ENCODE peak calls at places on chromosome 13, in eight cellular contexts. One of them, this sample, is unnamed.

GRCh38 chr13:45362939-45363338 is 22.0 kb upstream of the TPT1 start:
- DNase-seq in stimulated activated CD4-positive, alpha-beta T cell treated with anti-CD3 and anti-CD28 coated beads, Interleukin-12 subunit alpha, Interleukin-12 subunit beta, amount 100 ng/mL, for 4 hours: no peak
- DNase-seq in HS-27A: no peak
- DNase-seq in activated naive CD4-positive, alpha-beta T cell: no peak
- DNase-seq in fibroblast of the aortic adventitia: no peak
- DNase-seq in posterior cingulate gyrus: no peak
- DNase-seq in spleen: no peak
- DNase-seq in OCI-LY7: peak
- DNase-seq in this sample: no peak

GRCh38 chr13:59038824-59039223 is 1124.9 kb downstream of the DIAPH3 start:
- DNase-seq in fibroblast of the aortic adventitia: no peak
- DNase-seq in spleen: no peak
- DNase-seq in stimulated activated CD4-positive, alpha-beta T cell treated with anti-CD3 and anti-CD28 coated beads, Interleukin-12 subunit alpha, Interleukin-12 subunit beta, amount 100 ng/mL, for 4 hours: no peak
- DNase-seq in OCI-LY7: no peak
- DNase-seq in HS-27A: no peak
- DNase-seq in posterior cingulate gyrus: no peak
- DNase-seq in activated naive CD4-positive, alpha-beta T cell: no peak
- DNase-seq in this sample: no peak

GRCh38 chr13:23969672-23970071 is 72.4 kb upstream of the C1QTNF9B start:
- DNase-seq in fibroblast of the aortic adventitia: peak
- DNase-seq in OCI-LY7: no peak
- DNase-seq in stimulated activated CD4-positive, alpha-beta T cell treated with anti-CD3 and anti-CD28 coated beads, Interleukin-12 subunit alpha, Interleukin-12 subunit beta, amount 100 ng/mL, for 4 hours: no peak
- DNase-seq in posterior cingulate gyrus: no peak
- DNase-seq in spleen: no peak
- DNase-seq in HS-27A: no peak
- DNase-seq in activated naive CD4-positive, alpha-beta T cell: no peak
- DNase-seq in this sample: no peak

GRCh38 chr13:83048419-83048818 is 833.9 kb downstream of the SLITRK1 start:
- DNase-seq in HS-27A: no peak
- DNase-seq in posterior cingulate gyrus: no peak
- DNase-seq in activated naive CD4-positive, alpha-beta T cell: no peak
- DNase-seq in fibroblast of the aortic adventitia: peak
- DNase-seq in stimulated activated CD4-positive, alpha-beta T cell treated with anti-CD3 and anti-CD28 coated beads, Interleukin-12 subunit alpha, Interleukin-12 subunit beta, amount 100 ng/mL, for 4 hours: no peak
- DNase-seq in spleen: no peak
- DNase-seq in OCI-LY7: no peak
- DNase-seq in this sample: no peak

GRCh38 chr13:25988655-25989054 is 63.2 kb downstream of the SHISA2 start:
- DNase-seq in HS-27A: no peak
- DNase-seq in posterior cingulate gyrus: no peak
- DNase-seq in fibroblast of the aortic adventitia: no peak
- DNase-seq in stimulated activated CD4-positive, alpha-beta T cell treated with anti-CD3 and anti-CD28 coated beads, Interleukin-12 subunit alpha, Interleukin-12 subunit beta, amount 100 ng/mL, for 4 hours: no peak
- DNase-seq in OCI-LY7: no peak
- DNase-seq in activated naive CD4-positive, alpha-beta T cell: no peak
- DNase-seq in spleen: no peak
- DNase-seq in this sample: no peak

GRCh38 chr13:39144941-39145533 is 106.8 kb downstream of the NHLRC3 start:
- DNase-seq in HS-27A: peak
- DNase-seq in posterior cingulate gyrus: peak
- DNase-seq in activated naive CD4-positive, alpha-beta T cell: no peak
- DNase-seq in fibroblast of the aortic adventitia: peak
- DNase-seq in OCI-LY7: peak
- DNase-seq in stimulated activated CD4-positive, alpha-beta T cell treated with anti-CD3 and anti-CD28 coated beads, Interleukin-12 subunit alpha, Interleukin-12 subunit beta, amount 100 ng/mL, for 4 hours: peak
- DNase-seq in spleen: no peak
- DNase-seq in this sample: peak

GRCh38 chr13:110524484-110525254 is 36.9 kb downstream of the RAB20 start:
- DNase-seq in stimulated activated CD4-positive, alpha-beta T cell treated with anti-CD3 and anti-CD28 coated beads, Interleukin-12 subunit alpha, Interleukin-12 subunit beta, amount 100 ng/mL, for 4 hours: no peak
- DNase-seq in fibroblast of the aortic adventitia: no peak
- DNase-seq in posterior cingulate gyrus: no peak
- DNase-seq in activated naive CD4-positive, alpha-beta T cell: no peak
- DNase-seq in HS-27A: no peak
- DNase-seq in OCI-LY7: no peak
- DNase-seq in spleen: no peak
- DNase-seq in this sample: no peak

GRCh38 chr13:22800726-22801401 is 379.9 kb upstream of the SGCG start:
- DNase-seq in posterior cingulate gyrus: peak
- DNase-seq in fibroblast of the aortic adventitia: peak
- DNase-seq in OCI-LY7: no peak
- DNase-seq in stimulated activated CD4-positive, alpha-beta T cell treated with anti-CD3 and anti-CD28 coated beads, Interleukin-12 subunit alpha, Interleukin-12 subunit beta, amount 100 ng/mL, for 4 hours: no peak
- DNase-seq in spleen: no peak
- DNase-seq in activated naive CD4-positive, alpha-beta T cell: no peak
- DNase-seq in HS-27A: no peak
- DNase-seq in this sample: peak

GRCh38 chr13:39226359-39226758 is 188.1 kb downstream of the NHLRC3 start:
- DNase-seq in HS-27A: no peak
- DNase-seq in spleen: no peak
- DNase-seq in activated naive CD4-positive, alpha-beta T cell: no peak
- DNase-seq in OCI-LY7: no peak
- DNase-seq in fibroblast of the aortic adventitia: no peak
- DNase-seq in posterior cingulate gyrus: no peak
- DNase-seq in stimulated activated CD4-positive, alpha-beta T cell treated with anti-CD3 and anti-CD28 coated beads, Interleukin-12 subunit alpha, Interleukin-12 subunit beta, amount 100 ng/mL, for 4 hours: no peak
- DNase-seq in this sample: no peak

GRCh38 chr13:40668335-40668734 is 1.9 kb upstream of the FOXO1 start:
- DNase-seq in posterior cingulate gyrus: no peak
- DNase-seq in HS-27A: no peak
- DNase-seq in activated naive CD4-positive, alpha-beta T cell: no peak
- DNase-seq in spleen: peak
- DNase-seq in fibroblast of the aortic adventitia: peak
- DNase-seq in OCI-LY7: peak
- DNase-seq in stimulated activated CD4-positive, alpha-beta T cell treated with anti-CD3 and anti-CD28 coated beads, Interleukin-12 subunit alpha, Interleukin-12 subunit beta, amount 100 ng/mL, for 4 hours: no peak
- DNase-seq in this sample: no peak

GRCh38 chr13:24502567-24503375 is 9.8 kb downstream of the PARP4 start:
- DNase-seq in spleen: no peak
- DNase-seq in OCI-LY7: no peak
- DNase-seq in activated naive CD4-positive, alpha-beta T cell: no peak
- DNase-seq in fibroblast of the aortic adventitia: peak
- DNase-seq in HS-27A: no peak
- DNase-seq in stimulated activated CD4-positive, alpha-beta T cell treated with anti-CD3 and anti-CD28 coated beads, Interleukin-12 subunit alpha, Interleukin-12 subunit beta, amount 100 ng/mL, for 4 hours: no peak
- DNase-seq in posterior cingulate gyrus: peak
- DNase-seq in this sample: no peak

GRCh38 chr13:77720988-77721387 is 23.5 kb downstream of the SLAIN1 start:
- DNase-seq in spleen: no peak
- DNase-seq in activated naive CD4-positive, alpha-beta T cell: no peak
- DNase-seq in HS-27A: no peak
- DNase-seq in fibroblast of the aortic adventitia: no peak
- DNase-seq in stimulated activated CD4-positive, alpha-beta T cell treated with anti-CD3 and anti-CD28 coated beads, Interleukin-12 subunit alpha, Interleukin-12 subunit beta, amount 100 ng/mL, for 4 hours: no peak
- DNase-seq in posterior cingulate gyrus: no peak
- DNase-seq in OCI-LY7: no peak
- DNase-seq in this sample: no peak

GRCh38 chr13:92224052-92224821 is 825.8 kb downstream of the GPC5 start:
- DNase-seq in HS-27A: peak
- DNase-seq in fibroblast of the aortic adventitia: peak
- DNase-seq in spleen: no peak
- DNase-seq in activated naive CD4-positive, alpha-beta T cell: no peak
- DNase-seq in posterior cingulate gyrus: no peak
- DNase-seq in stimulated activated CD4-positive, alpha-beta T cell treated with anti-CD3 and anti-CD28 coated beads, Interleukin-12 subunit alpha, Interleukin-12 subunit beta, amount 100 ng/mL, for 4 hours: no peak
- DNase-seq in OCI-LY7: no peak
- DNase-seq in this sample: no peak

GRCh38 chr13:97946951-97947588 is 6.4 kb upstream of the IPO5 start:
- DNase-seq in fibroblast of the aortic adventitia: peak
- DNase-seq in stimulated activated CD4-positive, alpha-beta T cell treated with anti-CD3 and anti-CD28 coated beads, Interleukin-12 subunit alpha, Interleukin-12 subunit beta, amount 100 ng/mL, for 4 hours: no peak
- DNase-seq in activated naive CD4-positive, alpha-beta T cell: no peak
- DNase-seq in posterior cingulate gyrus: no peak
- DNase-seq in OCI-LY7: no peak
- DNase-seq in HS-27A: peak
- DNase-seq in spleen: no peak
- DNase-seq in this sample: no peak

This sample was measured in substantia nigra.